ENCODE peak calls at places on chromosomes 7 and 10, in ten cellular contexts. K, Z, F, Q, L, J, U, I, Y and S are unnamed samples.
A peak's percentile ranks its signal among the peaks of the same experiment; 100 is the strongest.

GRCh38 chr10:58963723-58964124 is 212.7 kb upstream of the PHYHIPL start:
- DNase-seq in L (peak; percentile 82), J (no peak), U (no peak), I (peak; percentile 64), Q (no peak), F (no peak), Z (no peak), K (no peak), Y (no peak), S (no peak)

GRCh38 chr10:103542764-103543616 is 49.5 kb downstream of the NEURL1 start:
- DNase-seq in L (peak; percentile 46), Q (peak; percentile 25), I (no peak), Y (peak; percentile 54), F (peak; percentile 35), K (peak; percentile 75), Z (no peak), U (peak; percentile 17), J (no peak), S (peak; percentile 2)

GRCh38 chr10:71581376-71581775 is 138.2 kb downstream of the C10orf105 start:
- DNase-seq in K (no peak), J (no peak), Y (no peak), U (no peak), Z (no peak), F (no peak), L (no peak), Q (no peak), I (no peak), S (no peak)

GRCh38 chr7:55641273-55641691 is 69.0 kb upstream of the VOPP1 start:
- DNase-seq in J (no peak), Y (peak; percentile 81), K (peak; percentile 54), L (peak; percentile 97), F (peak; percentile 75), Z (peak; percentile 22), Q (peak; percentile 78), U (peak; percentile 11), I (no peak), S (peak; percentile 75)

GRCh38 chr7:20107582-20107981 is 109.6 kb downstream of the MACC1 start:
- DNase-seq in K (no peak), L (no peak), U (no peak), F (no peak), I (no peak), Q (no peak), Y (no peak), J (no peak), Z (no peak), S (no peak)

GRCh38 chr7:98110249-98111022 is 3.8 kb downstream of the LMTK2 start:
- DNase-seq in J (no peak), L (no peak), F (peak; percentile 41), I (no peak), K (peak; percentile 48), Q (no peak), Y (peak; percentile 50), Z (no peak), U (no peak), S (no peak)

GRCh38 chr10:125840955-125841354 is 17.6 kb downstream of the BCCIP start:
- DNase-seq in Y (no peak), K (no peak), Z (no peak), J (no peak), I (no peak), U (no peak), F (peak; percentile 30), Q (no peak), L (no peak), S (no peak)

GRCh38 chr7:37853468-37853867 is 5.1 kb downstream of the NME8 start:
- DNase-seq in Z (no peak), U (no peak), F (peak; percentile 2), Q (no peak), I (no peak), Y (peak; percentile 26), J (no peak), K (no peak), L (peak; percentile 52), S (no peak)

GRCh38 chr7:10239643-10240345 is 733.9 kb upstream of the PHF14 start:
- DNase-seq in I (no peak), Q (no peak), Y (no peak), F (no peak), L (no peak), J (no peak), U (no peak), K (no peak), Z (no peak), S (no peak)

GRCh38 chr10:5544216-5544805 is 19.6 kb downstream of the CALML3 start:
- DNase-seq in F (no peak), J (no peak), L (no peak), Y (no peak), I (no peak), Q (no peak), K (no peak), U (no peak), Z (no peak), S (no peak)

GRCh38 chr10:70479626-70480253 is 1.2 kb downstream of the PALD1 start:
- DNase-seq in Z (no peak), Q (no peak), L (no peak), F (no peak), Y (no peak), I (no peak), K (peak; percentile 31), J (no peak), U (no peak), S (no peak)

GRCh38 chr7:137439829-137440433 is 96.4 kb upstream of the PTN start:
- DNase-seq in I (no peak), L (no peak), F (no peak), Y (no peak), K (no peak), Q (no peak), Z (no peak), J (no peak), U (no peak), S (no peak)

GRCh38 chr10:44393051-44393630 is 8.2 kb upstream of the CXCL12 start:
- DNase-seq in F (no peak), I (peak; percentile 22), K (no peak), Z (no peak), Q (no peak), U (no peak), Y (no peak), J (no peak), L (no peak), S (no peak)

GRCh38 chr7:102080371-102081243 is 206.1 kb upstream of the SH2B2 start:
- DNase-seq in I (no peak), F (no peak), U (no peak), Z (no peak), J (no peak), K (no peak), L (no peak), Y (no peak), Q (no peak), S (no peak)

GRCh38 chr10:131211556-131211955 is 100.0 kb downstream of the TCERG1L start:
- DNase-seq in F (no peak), I (no peak), Q (no peak), J (no peak), Y (no peak), L (no peak), K (no peak), U (no peak), Z (no peak), S (no peak)

GRCh38 chr10:126576336-126576735 is 94.2 kb downstream of the C10orf90 start:
- DNase-seq in Y (no peak), U (no peak), Q (no peak), Z (no peak), L (no peak), K (no peak), I (no peak), J (no peak), F (peak; percentile 23), S (no peak)

GRCh38 chr7:118467381-118467780 is 242.9 kb downstream of the ANKRD7 start:
- DNase-seq in Z (no peak), I (no peak), J (no peak), F (no peak), Y (no peak), U (no peak), L (no peak), Q (no peak), K (no peak), S (no peak)

GRCh38 chr10:132502544-132503300 is 34.9 kb upstream of the INPP5A start:
- DNase-seq in Y (no peak), F (no peak), J (no peak), Z (no peak), U (no peak), I (peak; percentile 53), L (no peak), K (no peak), Q (no peak), S (no peak)

GRCh38 chr10:15579605-15580004 is 140.1 kb downstream of the ITGA8 start:
- DNase-seq in J (no peak), U (no peak), L (no peak), F (peak; percentile 53), Y (no peak), I (no peak), K (no peak), Z (no peak), Q (no peak), S (no peak)

GRCh38 chr10:48805848-48806247 is 121.2 kb downstream of the WDFY4 start:
- DNase-seq in K (no peak), Z (no peak), Q (no peak), J (no peak), Y (no peak), U (no peak), F (no peak), L (no peak), I (no peak), S (no peak)